ENCODE peak calls at places on chromosome 20, in ten cellular contexts. D, L, R, Z, F, X, W, Y, V and C are unnamed samples. For H3K36me3, the result is how much of the 10 kb centered on the place peaks cover.

GRCh38 chr20:1820137-1821074 is 74.8 kb upstream of the SIRPA start:
- DNase-seq in R (no peak), D (no peak), X (no peak), Y (no peak), W (no peak), Z (no peak), V (peak), F (peak), L (peak), C (no peak)

GRCh38 chr20:25470045-25470444 is 62.6 kb downstream of the GINS1 start:
- DNase-seq in V (peak), L (peak), R (peak), W (peak), Z (peak), F (peak), X (peak), D (no peak), Y (peak), C (peak)

GRCh38 chr20:60262967-60263603 is 304.9 kb downstream of the CDH26 start:
- DNase-seq in V (no peak), L (peak), Y (peak), X (peak), F (no peak), D (no peak), R (peak), W (peak), Z (peak), C (peak)

GRCh38 chr20:56247954-56248782 is at the start of gene MC3R:
- DNase-seq in X (peak), F (peak), W (peak), Y (peak), Z (peak), L (peak), V (no peak), D (no peak), R (peak), C (peak)

GRCh38 chr20:57161478-57162194 is 104.8 kb downstream of the BMP7 start:
- DNase-seq in V (no peak), Y (no peak), Z (no peak), W (no peak), L (no peak), X (no peak), D (no peak), R (no peak), F (no peak), C (no peak)

GRCh38 chr20:48739395-48740268 is 88.2 kb downstream of the PREX1 start:
- DNase-seq in Z (no peak), F (no peak), Y (no peak), D (no peak), L (no peak), X (no peak), R (no peak), V (no peak), W (no peak), C (no peak)

GRCh38 chr20:18590163-18590562 is 2.3 kb downstream of the DTD1 start:
- DNase-seq in Y (no peak), Z (no peak), R (no peak), L (no peak), D (no peak), X (no peak), V (peak), W (no peak), F (no peak), C (no peak)

GRCh38 chr20:63968136-63968927 is 1.4 kb downstream of the ZNF512B start:
- DNase-seq in V (no peak), W (no peak), R (peak), Y (no peak), Z (no peak), F (no peak), L (no peak), X (no peak), D (no peak), C (peak)

GRCh38 chr20:57701090-57701489 is 8.7 kb downstream of the PMEPA1 start:
- DNase-seq in W (no peak), V (no peak), F (no peak), D (no peak), R (no peak), L (no peak), Y (no peak), Z (no peak), X (no peak), C (no peak)

GRCh38 chr20:6920991-6921613 is 153.6 kb downstream of the BMP2 start:
- DNase-seq in D (no peak), X (peak), L (peak), F (peak), W (no peak), V (no peak), Z (no peak), Y (no peak), R (no peak), C (no peak)

GRCh38 chr20:20362774-20363435 is 5.0 kb upstream of the INSM1 start:
- DNase-seq in X (no peak), W (no peak), D (no peak), V (no peak), L (no peak), F (no peak), Z (no peak), Y (peak), R (no peak), C (peak)

GRCh38 chr20:43040427-43040826 is 149.3 kb downstream of the PTPRT start:
- DNase-seq in W (no peak), Y (peak), X (no peak), L (no peak), Z (no peak), V (no peak), F (no peak), D (no peak), R (peak), C (peak)

GRCh38 chr20:60255866-60256265 is 297.6 kb downstream of the CDH26 start:
- DNase-seq in F (peak), V (no peak), R (no peak), X (no peak), L (no peak), Y (no peak), W (no peak), D (peak), Z (no peak), C (no peak)

GRCh38 chr20:4065405-4065841 is 50.1 kb upstream of the RNF24 start:
- DNase-seq in F (peak), V (peak), L (peak), W (no peak), Y (no peak), D (no peak), X (no peak), Z (peak), R (no peak), C (no peak)

GRCh38 chr20:63483834-63484233 is 11.4 kb upstream of the KCNQ2 start:
- DNase-seq in W (no peak), F (no peak), Y (peak), V (no peak), X (no peak), D (no peak), Z (no peak), R (no peak), L (no peak), C (peak)

GRCh38 chr20:17343631-17344447 is 117.0 kb downstream of the PCSK2 start:
- DNase-seq in R (no peak), Z (peak), F (peak), V (no peak), X (no peak), D (no peak), L (no peak), W (no peak), Y (no peak), C (peak)

GRCh38 chr20:37347891-37348642 is 2.1 kb downstream of the SRC start:
- DNase-seq in D (no peak), X (peak), Z (no peak), L (no peak), F (no peak), W (no peak), V (no peak), Y (no peak), R (no peak), C (no peak)
- H3K36me3 ChIP-seq in D (under half), X (under half), Z (under half), L (under half), F (under half), W (under half), V (under half), Y (under half), R (under half), C (half or more)

DNA sequence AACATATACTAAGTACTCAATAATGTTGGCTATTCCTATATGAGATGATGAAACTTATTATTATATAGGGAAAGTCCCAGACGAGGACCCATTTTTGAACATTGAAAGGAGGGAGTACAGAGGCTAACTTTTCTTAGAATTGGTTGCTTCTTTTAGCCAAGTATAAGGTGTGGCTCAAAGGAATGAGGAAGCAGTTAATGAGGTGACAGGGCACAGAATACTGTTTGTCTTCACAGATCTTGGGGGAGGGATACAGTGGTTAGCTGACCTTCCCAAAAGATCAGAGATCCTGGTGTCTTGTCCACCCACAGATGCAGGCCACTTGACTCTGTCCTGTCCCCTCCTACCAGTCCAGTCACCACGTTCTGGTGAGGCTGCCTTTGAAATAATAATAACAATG is 67.8 kb upstream of the EPB41L1 start:
- DNase-seq in W (no peak), X (peak), R (no peak), L (peak), Z (no peak), D (no peak), F (no peak), Y (no peak), V (no peak), C (no peak)
- H3K36me3 ChIP-seq in W (under half), X (under half), R (under half), L (under half), Z (under half), D (under half), F (under half), Y (under half), V (under half), C (under half)

GRCh38 chr20:11260611-11261010 is 586.8 kb upstream of the JAG1 start:
- DNase-seq in W (no peak), Z (no peak), R (no peak), Y (no peak), L (peak), F (peak), V (peak), X (no peak), D (no peak), C (no peak)

GRCh38 chr20:11252447-11252846 is 578.6 kb upstream of the JAG1 start:
- DNase-seq in Y (no peak), Z (no peak), F (no peak), V (no peak), L (no peak), X (no peak), W (no peak), D (no peak), R (no peak), C (no peak)

GRCh38 chr20:11261533-11262000 is 587.8 kb upstream of the JAG1 start:
- DNase-seq in W (no peak), R (no peak), F (peak), Y (no peak), X (no peak), L (peak), D (no peak), V (peak), Z (peak), C (no peak)

GRCh38 chr20:11255455-11255854 is 581.7 kb upstream of the JAG1 start:
- DNase-seq in W (no peak), Z (no peak), V (no peak), F (no peak), D (no peak), R (no peak), X (no peak), L (no peak), Y (no peak), C (no peak)

DNA sequence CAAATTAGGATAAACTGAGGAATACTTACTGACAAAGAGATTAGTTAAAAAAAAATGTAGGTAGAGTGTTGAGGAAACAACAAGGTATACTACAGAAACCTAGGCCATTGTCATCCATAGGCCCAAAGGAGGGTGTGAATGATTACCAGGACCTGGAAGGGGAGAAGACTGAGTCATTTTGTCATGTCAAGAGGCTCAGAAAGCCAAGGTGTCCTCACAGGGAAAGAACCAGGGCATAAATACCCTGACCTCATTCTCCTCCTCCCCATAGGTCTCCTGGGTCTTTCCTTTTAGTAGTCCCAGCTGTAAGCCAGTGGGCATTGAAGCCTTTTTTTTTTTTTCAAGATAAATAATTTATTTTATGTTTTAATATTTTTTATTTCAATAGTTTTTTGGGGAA is 582.1 kb upstream of the JAG1 start:
- DNase-seq in R (no peak), Z (no peak), D (no peak), Y (no peak), W (no peak), L (no peak), X (no peak), V (no peak), F (no peak), C (no peak)
- H3K36me3 ChIP-seq in R (under half), Z (under half), D (under half), Y (under half), W (under half), L (under half), X (under half), V (under half), F (under half), C (under half)

DNA sequence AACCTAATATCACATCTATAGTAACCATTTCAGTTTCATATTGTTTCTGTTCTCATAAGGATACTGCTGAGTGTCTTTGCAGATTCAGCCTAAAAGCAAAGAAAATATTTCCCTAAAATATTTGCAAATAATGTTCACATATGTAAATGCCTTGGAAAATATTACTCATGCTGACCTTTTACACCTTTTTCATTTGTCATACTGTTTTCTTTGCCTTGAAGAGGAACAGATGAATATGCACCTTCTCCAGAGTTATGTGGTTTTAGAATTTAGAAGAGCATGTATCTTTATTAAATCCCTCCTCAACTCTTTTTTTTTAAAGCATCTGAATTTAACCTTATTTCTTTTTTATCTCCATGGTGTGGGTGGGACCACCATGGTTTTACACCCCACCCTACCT is 32.5 kb downstream of the NDUFAF5 start:
- DNase-seq in V (no peak), X (no peak), F (peak), W (no peak), L (no peak), Y (no peak), R (no peak), Z (peak), D (no peak), C (no peak)
- H3K36me3 ChIP-seq in V (half or more), X (under half), F (under half), W (half or more), L (under half), Y (under half), R (under half), Z (half or more), D (half or more), C (under half)

GRCh38 chr20:23147647-23147963 is 61.5 kb upstream of the CD93 start:
- DNase-seq in Y (no peak), W (no peak), L (no peak), F (no peak), D (no peak), V (no peak), Z (no peak), R (no peak), X (no peak), C (no peak)
- H3K36me3 ChIP-seq in Y (under half), W (under half), L (under half), F (under half), D (under half), V (under half), Z (under half), R (under half), X (under half), C (under half)

GRCh38 chr20:44497761-44498160 is 22.1 kb downstream of the TTPAL start:
- DNase-seq in V (no peak), W (no peak), D (no peak), F (no peak), L (no peak), Y (no peak), X (no peak), Z (no peak), R (no peak), C (no peak)
- H3K36me3 ChIP-seq in V (half or more), W (half or more), D (half or more), F (under half), L (under half), Y (under half), X (under half), Z (half or more), R (under half), C (half or more)